ENCODE peak calls at places on chromosome 4, in five cellular contexts. S is sigmoid colon, T is left ventricle myocardium inferior, C is cardiac muscle cell, V is tibial nerve. F is an unnamed sample.

GRCh38 chr4:25060179-25060578 is 29.4 kb upstream of the LGI2 start:
- DNase-seq in S (no peak), T (no peak), C (no peak), V (no peak), F (no peak)

GRCh38 chr4:38162240-38162784 is 202.1 kb downstream of the PTTG2 start:
- DNase-seq in S (no peak), T (no peak), C (no peak), V (no peak), F (no peak)

GRCh38 chr4:118765399-118765798 is 70.5 kb downstream of the SEC24D start:
- DNase-seq in S (no peak), T (no peak), C (peak; percentile 43), V (no peak), F (no peak)

GRCh38 chr4:112813790-112814189 is 176.8 kb downstream of the LARP7 start:
- DNase-seq in S (no peak), T (no peak), C (no peak), V (no peak), F (no peak)

GRCh38 chr4:10730019-10730418 is 45.5 kb upstream of the CLNK start:
- DNase-seq in S (no peak), T (no peak), C (no peak), V (no peak), F (no peak)

GRCh38 chr4:84491420-84491819 is 7.7 kb downstream of the NKX6-1 start:
- DNase-seq in S (no peak), T (no peak), C (no peak), V (no peak), F (no peak)

GRCh38 chr4:75030028-75030427 is 97.1 kb downstream of the PARM1 start:
- DNase-seq in S (no peak), T (no peak), C (no peak), V (no peak), F (no peak)

GRCh38 chr4:90207887-90208454 is 80.8 kb downstream of the CCSER1 start:
- DNase-seq in S (no peak), T (no peak), C (no peak), V (no peak), F (no peak)

GRCh38 chr4:20483416-20483815 is 216.8 kb upstream of the PACRGL start:
- DNase-seq in S (no peak), T (no peak), C (no peak), V (no peak), F (no peak)

GRCh38 chr4:41448935-41449334 is 89.0 kb upstream of the LIMCH1 start:
- DNase-seq in S (peak; percentile 72), T (peak; percentile 34), C (no peak), V (peak; percentile 17), F (no peak)

GRCh38 chr4:151287409-151287808 is 10.4 kb downstream of the PRSS48 start:
- DNase-seq in S (no peak), T (no peak), C (no peak), V (no peak), F (no peak)

GRCh38 chr4:157574606-157575005 is 354.1 kb downstream of the GRIA2 start:
- DNase-seq in S (no peak), T (no peak), C (no peak), V (no peak), F (no peak)

GRCh38 chr4:52376107-52376704 is 282.9 kb downstream of the USP46 start:
- DNase-seq in S (no peak), T (no peak), C (peak; percentile 73), V (no peak), F (no peak)

GRCh38 chr4:111031180-111031579 is 408.3 kb upstream of the PITX2 start:
- DNase-seq in S (no peak), T (no peak), C (no peak), V (no peak), F (no peak)

GRCh38 chr4:186027405-186027804 is 41.6 kb upstream of the TLR3 start:
- DNase-seq in S (no peak), T (no peak), C (no peak), V (no peak), F (no peak)

GRCh38 chr4:146105464-146105863 is 70.1 kb upstream of the LSM6 start:
- DNase-seq in S (no peak), T (no peak), C (no peak), V (no peak), F (no peak)

GRCh38 chr4:33696066-33696465 is 2548.2 kb downstream of the ARAP2 start:
- DNase-seq in S (no peak), T (no peak), C (no peak), V (no peak), F (no peak)

GRCh38 chr4:52251864-52252263 is 200.8 kb downstream of the SPATA18 start:
- DNase-seq in S (no peak), T (no peak), C (no peak), V (no peak), F (no peak)

GRCh38 chr4:106385853-106386393 is 17.3 kb upstream of the GIMD1 start:
- DNase-seq in S (no peak), T (no peak), C (no peak), V (no peak), F (no peak)

GRCh38 chr4:76055005-76055404 is 19.1 kb upstream of the CXCL11 start:
- DNase-seq in S (no peak), T (no peak), C (no peak), V (no peak), F (no peak)

GRCh38 chr4:182142146-182143085 is 100.8 kb upstream of the TENM3 start:
- DNase-seq in S (no peak), T (no peak), C (peak; percentile 44), V (no peak), F (no peak)

GRCh38 chr4:101102114-101102752 is 245.1 kb downstream of the PPP3CA start:
- DNase-seq in S (peak; percentile 69), T (peak; percentile 62), C (no peak), V (peak; percentile 63), F (no peak)

GRCh38 chr4:113584407-113585150 is 177.0 kb downstream of the CAMK2D start:
- DNase-seq in S (no peak), T (no peak), C (peak; percentile 74), V (no peak), F (no peak)

GRCh38 chr4:75429208-75429607 is 85.0 kb downstream of the RCHY1 start:
- DNase-seq in S (no peak), T (no peak), C (no peak), V (no peak), F (no peak)

GRCh38 chr4:13137400-13137799 is 346.7 kb downstream of the RAB28 start:
- DNase-seq in S (no peak), T (no peak), C (no peak), V (no peak), F (no peak)

GRCh38 chr4:151091047-151091446 is 8.4 kb upstream of the RPS3A start:
- DNase-seq in S (no peak), T (no peak), C (no peak), V (no peak), F (no peak)

DNA sequence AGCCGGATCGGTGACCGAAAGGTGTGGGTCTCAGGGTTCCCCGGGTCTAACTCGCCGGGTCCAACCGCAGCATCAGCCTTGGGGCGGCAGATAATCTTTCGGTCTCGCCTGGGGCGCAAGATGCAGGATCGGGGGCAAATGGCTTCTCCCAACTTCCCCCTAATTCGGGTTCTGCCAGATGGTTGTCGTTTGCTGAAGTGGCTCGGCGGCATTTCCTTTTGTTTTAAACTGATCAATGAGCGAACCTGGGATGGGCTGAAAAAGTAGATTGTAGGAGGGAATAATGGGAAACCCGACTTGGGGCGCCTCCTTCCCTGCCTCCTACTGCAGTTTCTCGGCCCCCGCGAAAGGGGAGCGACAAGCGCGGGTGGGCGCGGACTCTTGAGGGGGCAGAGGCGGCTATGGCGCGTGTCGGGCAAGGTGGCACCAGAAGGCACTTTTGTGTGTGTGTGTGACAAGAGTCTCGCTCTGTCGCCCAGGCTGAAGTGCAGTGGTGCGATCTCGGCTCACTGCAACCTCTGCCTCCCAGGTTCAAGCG is 3.1 kb downstream of the PDGFRA start:
- DNase-seq in S (no peak), T (no peak), C (peak; percentile 45), V (no peak), F (no peak)
- H3K27me3 ChIP-seq in S (peaks cover 66% of the 10 kb centered on the region), T (peaks cover 77% of the 10 kb centered on the region), C (no peaks in the 10 kb centered on the region), V (peaks cover 59% of the 10 kb centered on the region), F (peaks cover 56% of the 10 kb centered on the region)

GRCh38 chr4:1403177-1403583 is 3.1 kb downstream of the NKX1-1 start:
- DNase-seq in S (peak; percentile 41), T (no peak), C (no peak), V (no peak), F (peak; percentile 39)
- H3K27me3 ChIP-seq in S (peaks cover 84% of the 10 kb centered on the region), T (peaks cover 90% of the 10 kb centered on the region), C (peaks cover 90% of the 10 kb centered on the region), V (peaks cover 73% of the 10 kb centered on the region), F (peaks cover 83% of the 10 kb centered on the region)

GRCh38 chr4:3872834-3873313 is 106.7 kb downstream of the ADRA2C start:
- DNase-seq in S (no peak), T (peak; percentile 0), C (no peak), V (no peak), F (no peak)

GRCh38 chr4:3873446-3874415 is 107.5 kb downstream of the ADRA2C start:
- DNase-seq in S (peak; percentile 64), T (peak; percentile 5), C (peak; percentile 19), V (no peak), F (no peak)

GRCh38 chr4:3871881-3872833 is 106.0 kb downstream of the ADRA2C start:
- DNase-seq in S (peak; percentile 57), T (peak; percentile 9), C (no peak), V (no peak), F (peak; percentile 14)

GRCh38 chr4:3875466-3875865 is 109.3 kb downstream of the ADRA2C start:
- DNase-seq in S (peak; percentile 17), T (no peak), C (no peak), V (no peak), F (no peak)

DNA sequence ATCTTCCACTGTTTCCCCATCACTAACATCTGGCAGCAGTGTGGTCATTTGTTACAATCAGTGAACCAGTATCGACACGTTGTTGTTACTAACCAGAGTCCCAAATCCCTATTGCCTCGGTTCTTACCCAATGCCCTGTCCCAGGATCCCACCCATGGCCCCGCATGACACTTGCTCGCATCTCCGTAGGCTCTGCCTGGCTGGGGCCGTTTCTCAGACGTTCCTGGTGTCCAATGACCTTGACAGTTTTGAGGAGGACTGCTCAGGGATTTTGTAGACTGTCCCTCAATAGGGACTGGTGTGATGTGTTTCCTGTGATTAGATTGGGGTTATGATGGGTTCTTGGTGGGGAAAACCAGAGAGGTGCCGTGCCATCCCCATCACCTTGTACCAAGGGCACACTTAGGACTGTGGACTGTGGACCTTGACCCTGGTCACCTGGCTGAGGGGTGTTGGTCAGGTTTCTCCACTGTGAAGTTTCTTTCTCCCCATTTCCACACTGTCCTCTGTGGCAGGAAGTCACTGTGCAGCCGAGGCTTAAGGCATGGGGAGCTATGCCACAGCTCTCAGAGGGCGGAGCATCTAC is 108.4 kb downstream of the ADRA2C start:
- DNase-seq in S (peak; percentile 24), T (peak; percentile 4), C (no peak), V (no peak), F (peak; percentile 6)
- H3K27me3 ChIP-seq in S (peaks cover 92% of the 10 kb centered on the region), T (peaks cover 100% of the 10 kb centered on the region), C (peaks cover 75% of the 10 kb centered on the region), V (peaks cover 94% of the 10 kb centered on the region), F (peaks cover 88% of the 10 kb centered on the region)

GRCh38 chr4:183860726-183861125 is 44.4 kb upstream of the STOX2 start:
- DNase-seq in S (no peak), T (no peak), C (no peak), V (no peak), F (no peak)
- H3K27me3 ChIP-seq in S (no peaks in the 10 kb centered on the region), T (no peaks in the 10 kb centered on the region), C (no peaks in the 10 kb centered on the region), V (no peaks in the 10 kb centered on the region), F (no peaks in the 10 kb centered on the region)

DNA sequence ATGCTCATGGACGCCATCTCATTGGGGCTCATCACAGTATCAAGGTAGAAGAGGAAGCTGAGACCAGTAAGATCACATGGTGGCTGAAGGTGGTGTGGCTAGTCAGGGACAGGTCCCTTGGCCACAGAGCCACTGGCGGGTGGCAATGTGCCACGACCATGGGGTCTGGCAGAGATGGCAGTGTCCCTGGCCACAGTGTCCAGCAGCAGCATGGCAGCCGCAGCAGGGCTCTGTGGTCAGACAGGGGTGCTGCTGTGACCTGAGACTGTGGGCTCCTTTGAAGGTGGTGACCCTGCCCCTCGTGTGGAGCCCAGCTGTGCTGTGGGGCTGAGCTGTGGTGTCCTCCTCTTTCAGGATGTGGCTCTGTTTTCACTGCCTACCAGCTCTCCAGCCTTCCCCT is 2.2 kb upstream of the DOK7 start:
- DNase-seq in S (no peak), T (peak; percentile 13), C (no peak), V (no peak), F (no peak)
- H3K27me3 ChIP-seq in S (peaks cover 43% of the 10 kb centered on the region), T (peaks cover 44% of the 10 kb centered on the region), C (no peaks in the 10 kb centered on the region), V (peaks cover 29% of the 10 kb centered on the region), F (peaks cover 27% of the 10 kb centered on the region)